ENCODE peak calls at places on chromosome 15, in six cellular contexts. Y, T, I, B, J and Q are unnamed samples.

GRCh38 chr15:70436428-70436827 is 326.9 kb downstream of the UACA start:
- DNase-seq in Y (no peak), T (no peak), I (no peak), B (no peak), J (no peak), Q (no peak)

GRCh38 chr15:32796856-32797255 is 79.1 kb downstream of the GREM1 start:
- DNase-seq in Y (no peak), T (no peak), I (no peak), B (no peak), J (no peak), Q (no peak)

GRCh38 chr15:51401872-51402517 is 60.5 kb downstream of the GLDN start:
- DNase-seq in Y (no peak), T (peak), I (peak), B (peak), J (peak), Q (peak)

GRCh38 chr15:33968224-33968623 is at the start of gene CHRM5:
- DNase-seq in Y (no peak), T (no peak), I (no peak), B (no peak), J (no peak), Q (no peak)

GRCh38 chr15:28947241-28947674 is 61.5 kb downstream of the APBA2 start:
- DNase-seq in Y (peak), T (no peak), I (no peak), B (peak), J (no peak), Q (peak)

GRCh38 chr15:85859671-85860070 is 64.9 kb upstream of the KLHL25 start:
- DNase-seq in Y (no peak), T (no peak), I (no peak), B (peak), J (no peak), Q (no peak)

GRCh38 chr15:47504624-47505256 is 212.6 kb upstream of the SEMA6D start:
- DNase-seq in Y (no peak), T (no peak), I (no peak), B (no peak), J (no peak), Q (no peak)

GRCh38 chr15:34314491-34314890 is 23.1 kb downstream of the SLC12A6 start:
- DNase-seq in Y (no peak), T (no peak), I (no peak), B (no peak), J (no peak), Q (no peak)

GRCh38 chr15:87816811-87817210 is 439.7 kb downstream of the NTRK3 start:
- DNase-seq in Y (no peak), T (no peak), I (no peak), B (no peak), J (no peak), Q (no peak)

GRCh38 chr15:48560321-48561051 is 85.0 kb downstream of the FBN1 start:
- DNase-seq in Y (no peak), T (no peak), I (no peak), B (peak), J (no peak), Q (peak)

GRCh38 chr15:52008698-52009434 is 10.2 kb upstream of the MAPK6 start:
- DNase-seq in Y (no peak), T (no peak), I (no peak), B (no peak), J (peak), Q (no peak)

GRCh38 chr15:68383161-68384074 is 48.5 kb downstream of the ITGA11 start:
- DNase-seq in Y (peak), T (no peak), I (peak), B (peak), J (peak), Q (no peak)

GRCh38 chr15:99335508-99335907 is 84.2 kb downstream of the LRRC28 start:
- DNase-seq in Y (no peak), T (no peak), I (no peak), B (no peak), J (no peak), Q (no peak)

GRCh38 chr15:81091889-81092558 is 42.0 kb upstream of the CFAP161 start:
- DNase-seq in Y (no peak), T (no peak), I (no peak), B (peak), J (peak), Q (no peak)

GRCh38 chr15:59104912-59105732 is at the start of gene CCNB2:
- DNase-seq in Y (peak), T (peak), I (peak), B (peak), J (peak), Q (peak)

GRCh38 chr15:62887113-62887570 is 155.4 kb upstream of the TPM1 start:
- DNase-seq in Y (no peak), T (no peak), I (no peak), B (no peak), J (no peak), Q (no peak)

GRCh38 chr15:57375827-57376694 is at the start of gene CGNL1:
- DNase-seq in Y (no peak), T (peak), I (peak), B (no peak), J (peak), Q (peak)

GRCh38 chr15:73004462-73004861 is 47.8 kb upstream of the NEO1 start:
- DNase-seq in Y (no peak), T (no peak), I (no peak), B (no peak), J (no peak), Q (no peak)

GRCh38 chr15:73002509-73002908 is 49.8 kb upstream of the NEO1 start:
- DNase-seq in Y (no peak), T (no peak), I (no peak), B (no peak), J (no peak), Q (no peak)

GRCh38 chr15:73001840-73002239 is 50.4 kb upstream of the NEO1 start:
- DNase-seq in Y (no peak), T (no peak), I (no peak), B (no peak), J (no peak), Q (no peak)

GRCh38 chr15:73005450-73005849 is 46.8 kb upstream of the NEO1 start:
- DNase-seq in Y (no peak), T (no peak), I (no peak), B (no peak), J (no peak), Q (no peak)

DNA sequence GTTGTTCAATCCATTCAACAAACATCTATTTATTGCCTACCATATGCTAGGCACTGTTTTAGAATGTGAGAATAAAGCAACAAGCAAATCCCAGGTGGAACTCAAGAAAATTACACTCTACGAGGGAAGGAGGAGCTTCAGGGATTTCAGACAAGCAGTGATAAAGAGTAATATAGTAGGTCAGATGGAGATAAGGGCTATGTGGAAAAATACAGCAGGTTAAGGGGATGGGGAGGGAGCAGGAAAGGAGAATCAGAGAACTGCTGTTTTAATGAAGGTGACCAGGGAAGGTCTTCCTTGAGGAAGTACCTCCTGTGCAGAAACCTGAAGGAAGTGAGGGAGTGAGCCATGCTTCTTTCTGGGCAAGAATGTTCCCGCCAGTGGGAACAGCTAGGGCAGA is 47.2 kb upstream of the NEO1 start:
- DNase-seq in Y (no peak), T (no peak), I (no peak), B (no peak), J (no peak), Q (no peak)
- H3K27ac ChIP-seq in Y (no peak), T (no peak), I (no peak), B (no peak), J (no peak), Q (no peak)

GRCh38 chr15:43153269-43153668 is 19.9 kb downstream of the TMEM62 start:
- DNase-seq in Y (no peak), T (no peak), I (no peak), B (no peak), J (no peak), Q (no peak)

GRCh38 chr15:43146187-43146586 is 12.8 kb downstream of the TMEM62 start:
- DNase-seq in Y (no peak), T (no peak), I (no peak), B (no peak), J (no peak), Q (no peak)

GRCh38 chr15:43150171-43150929 is 17.0 kb downstream of the TMEM62 start:
- DNase-seq in Y (no peak), T (no peak), I (no peak), B (no peak), J (peak), Q (no peak)

GRCh38 chr15:43151688-43152087 is 18.3 kb downstream of the TMEM62 start:
- DNase-seq in Y (no peak), T (no peak), I (no peak), B (no peak), J (no peak), Q (no peak)
- H3K27ac ChIP-seq in Y (no peak), T (no peak), I (no peak), B (no peak), J (no peak), Q (no peak)

DNA sequence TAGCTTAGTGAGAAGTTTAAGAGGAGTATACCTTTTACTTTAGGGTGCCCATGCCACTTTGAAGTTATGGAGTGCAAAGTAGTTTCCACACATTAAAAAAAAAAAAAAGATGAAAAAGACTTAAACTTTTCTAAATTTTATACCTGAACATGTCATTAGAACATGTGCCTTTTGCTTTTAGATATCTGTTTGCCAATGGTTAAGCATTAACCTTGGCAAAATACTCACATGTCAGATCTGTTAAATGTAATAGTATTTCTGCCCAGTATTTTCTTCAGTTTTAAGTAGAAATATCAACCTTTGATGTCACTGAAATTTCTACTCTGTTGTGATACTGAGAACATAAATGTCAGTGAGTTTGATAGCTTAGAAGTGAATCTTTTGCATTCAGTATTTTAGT is 12.2 kb downstream of the ZFAND6 start:
- DNase-seq in Y (no peak), T (no peak), I (no peak), B (no peak), J (no peak), Q (no peak)
- H3K27ac ChIP-seq in Y (no peak), T (peak), I (no peak), B (no peak), J (peak), Q (no peak)

DNA sequence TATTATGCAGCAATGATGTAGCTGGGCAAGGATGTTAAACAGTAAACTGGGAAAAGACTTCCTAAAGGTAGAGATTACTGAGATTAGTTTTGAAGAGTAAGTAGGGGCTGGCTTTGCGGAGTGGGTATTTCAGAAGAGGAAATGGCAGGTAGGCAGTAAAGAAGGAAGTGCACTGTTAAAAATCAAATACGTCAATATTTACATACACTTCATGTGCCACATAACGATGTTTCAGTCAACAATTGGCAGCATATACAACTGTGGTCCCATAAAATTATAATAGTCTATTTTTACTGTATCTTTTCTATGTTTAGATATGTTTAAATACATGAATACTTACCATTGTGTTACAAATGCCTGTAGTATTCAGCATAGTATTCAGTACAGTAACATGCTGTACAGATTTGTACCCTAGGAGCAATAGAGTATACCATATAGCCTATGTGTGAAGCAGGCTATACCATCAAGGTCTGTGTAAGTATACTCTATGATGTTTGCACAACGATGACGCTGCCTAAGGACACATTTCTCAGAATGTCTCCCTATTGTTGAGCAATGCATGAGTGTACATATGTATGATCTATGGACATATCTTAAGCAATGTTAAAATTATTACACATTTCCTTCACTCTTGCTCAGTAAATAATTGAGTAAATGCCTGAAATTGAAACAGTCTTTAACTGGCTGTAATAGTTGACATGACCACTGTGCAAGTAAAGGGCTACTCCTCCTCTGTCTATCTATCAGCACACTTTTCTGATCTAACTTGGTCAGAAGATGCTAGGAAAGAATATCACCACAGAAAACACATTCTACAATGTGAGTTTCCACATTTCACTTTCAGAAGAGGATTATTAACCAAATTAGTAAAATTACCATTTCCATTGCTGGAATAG is 196.7 kb downstream of the ISL2 start:
- DNase-seq in Y (no peak), T (no peak), I (peak), B (no peak), J (no peak), Q (no peak)
- H3K27ac ChIP-seq in Y (no peak), T (no peak), I (peak), B (no peak), J (no peak), Q (no peak)

GRCh38 chr15:39793923-39794322 is 11.3 kb upstream of the FSIP1 start:
- DNase-seq in Y (no peak), T (no peak), I (no peak), B (no peak), J (no peak), Q (no peak)

GRCh38 chr15:39789736-39790135 is 7.1 kb upstream of the FSIP1 start:
- DNase-seq in Y (no peak), T (no peak), I (no peak), B (no peak), J (no peak), Q (no peak)

GRCh38 chr15:39792954-39793353 is 10.3 kb upstream of the FSIP1 start:
- DNase-seq in Y (no peak), T (no peak), I (no peak), B (no peak), J (no peak), Q (no peak)

GRCh38 chr15:39794970-39795369 is 12.3 kb upstream of the FSIP1 start:
- DNase-seq in Y (no peak), T (no peak), I (no peak), B (no peak), J (no peak), Q (no peak)

GRCh38 chr15:39792025-39792893 is 9.6 kb upstream of the FSIP1 start:
- DNase-seq in Y (no peak), T (no peak), I (no peak), B (no peak), J (no peak), Q (no peak)
- H3K27ac ChIP-seq in Y (no peak), T (peak), I (no peak), B (no peak), J (no peak), Q (no peak)

GRCh38 chr15:41493205-41493901 is at the start of gene ITPKA:
- DNase-seq in Y (no peak), T (peak), I (peak), B (peak), J (peak), Q (peak)

GRCh38 chr15:41494190-41494921 is 682 bp downstream of the ITPKA start:
- DNase-seq in Y (no peak), T (no peak), I (peak), B (peak), J (peak), Q (no peak)

GRCh38 chr15:41493902-41494189 is 172 bp downstream of the ITPKA start:
- DNase-seq in Y (no peak), T (no peak), I (no peak), B (no peak), J (no peak), Q (no peak)

GRCh38 chr15:41491889-41492288 is 1.8 kb upstream of the ITPKA start:
- DNase-seq in Y (no peak), T (no peak), I (no peak), B (no peak), J (no peak), Q (no peak)

GRCh38 chr15:41492597-41493204 is 973 bp upstream of the ITPKA start:
- DNase-seq in Y (no peak), T (no peak), I (no peak), B (no peak), J (no peak), Q (no peak)
- H3K27ac ChIP-seq in Y (no peak), T (peak), I (peak), B (no peak), J (peak), Q (no peak)

GRCh38 chr15:101675796-101676582 is 23.8 kb upstream of the TM2D3 start:
- DNase-seq in Y (no peak), T (no peak), I (no peak), B (no peak), J (no peak), Q (no peak)

GRCh38 chr15:101672298-101672697 is 20.1 kb upstream of the TM2D3 start:
- DNase-seq in Y (no peak), T (no peak), I (no peak), B (no peak), J (no peak), Q (peak)

GRCh38 chr15:101679861-101680260 is 27.7 kb upstream of the TM2D3 start:
- DNase-seq in Y (no peak), T (no peak), I (no peak), B (no peak), J (no peak), Q (no peak)

GRCh38 chr15:101675015-101675414 is 22.8 kb upstream of the TM2D3 start:
- DNase-seq in Y (no peak), T (no peak), I (no peak), B (no peak), J (no peak), Q (no peak)

GRCh38 chr15:101676965-101677364 is 24.8 kb upstream of the TM2D3 start:
- DNase-seq in Y (no peak), T (no peak), I (no peak), B (no peak), J (no peak), Q (no peak)
- H3K27ac ChIP-seq in Y (no peak), T (no peak), I (no peak), B (no peak), J (no peak), Q (no peak)